ENCODE peak calls at places on chromosomes 2 and 18, in seven cellular contexts. T is right lobe of liver, O is neuronal stem cell, I is suprapubic skin, X is pancreas, G is lung, L is tibial artery. C is an unnamed sample. For H3K4me1, the result is how much of the 10 kb centered on the place peaks cover.

GRCh38 chr2:124241-124880 is 78.1 kb upstream of the FAM110C start:
- DNase-seq in T (no peak), O (no peak), I (no peak), X (no peak), G (no peak), L (no peak), C (no peak)

GRCh38 chr2:241741016-241741415 is 6.6 kb downstream of the D2HGDH start:
- DNase-seq in T (no peak), O (no peak), I (peak), X (no peak), G (no peak), L (no peak), C (no peak)

GRCh38 chr2:204315236-204315662 is 230.0 kb upstream of the PARD3B start:
- DNase-seq in T (peak), O (no peak), I (no peak), X (no peak), G (no peak), L (no peak), C (peak)

GRCh38 chr2:96962567-96963203 is 23.7 kb downstream of the FAM178B start:
- DNase-seq in T (peak), O (no peak), I (no peak), X (no peak), G (no peak), L (no peak), C (no peak)

GRCh38 chr2:797993-798392 is 120.8 kb upstream of the TMEM18 start:
- DNase-seq in T (no peak), O (no peak), I (peak), X (no peak), G (no peak), L (no peak), C (no peak)

GRCh38 chr2:95296036-95296435 is 1.1 kb upstream of the KCNIP3 start:
- DNase-seq in T (no peak), O (no peak), I (no peak), X (no peak), G (no peak), L (no peak), C (peak)

GRCh38 chr2:210007895-210008294 is 5.5 kb downstream of the RPE start:
- DNase-seq in T (no peak), O (no peak), I (no peak), X (no peak), G (no peak), L (peak), C (no peak)

GRCh38 chr2:105858868-105859693 is 114.4 kb downstream of the NCK2 start:
- DNase-seq in T (no peak), O (no peak), I (no peak), X (no peak), G (no peak), L (no peak), C (no peak)

GRCh38 chr2:149597050-149598013 is 9.8 kb upstream of the MMADHC start:
- DNase-seq in T (no peak), O (peak), I (no peak), X (no peak), G (peak), L (peak), C (peak)

GRCh38 chr18:7256959-7257742 is 26.3 kb downstream of the LRRC30 start:
- DNase-seq in T (no peak), O (no peak), I (no peak), X (no peak), G (no peak), L (no peak), C (no peak)

GRCh38 chr2:75311993-75312392 is 112.7 kb upstream of the TACR1 start:
- DNase-seq in T (no peak), O (no peak), I (no peak), X (no peak), G (no peak), L (no peak), C (no peak)

GRCh38 chr18:49898421-49898820 is 85.1 kb upstream of the ACAA2 start:
- DNase-seq in T (no peak), O (peak), I (no peak), X (no peak), G (peak), L (peak), C (peak)

GRCh38 chr2:127658641-127659407 is 12.9 kb downstream of the GPR17 start:
- DNase-seq in T (peak), O (no peak), I (no peak), X (no peak), G (no peak), L (no peak), C (no peak)

GRCh38 chr2:158457826-158458616 is 1.3 kb downstream of the PKP4 start:
- DNase-seq in T (peak), O (peak), I (peak), X (peak), G (peak), L (peak), C (peak)

GRCh38 chr2:158006961-158007664 is 94.6 kb upstream of the UPP2 start:
- DNase-seq in T (no peak), O (no peak), I (no peak), X (no peak), G (peak), L (no peak), C (peak)

GRCh38 chr2:63057249-63058148 is 6.9 kb downstream of the OTX1 start:
- DNase-seq in T (no peak), O (peak), I (no peak), X (no peak), G (no peak), L (no peak), C (no peak)

GRCh38 chr2:63059434-63060078 is 8.9 kb downstream of the OTX1 start:
- DNase-seq in T (no peak), O (no peak), I (no peak), X (peak), G (no peak), L (no peak), C (no peak)

GRCh38 chr2:63058149-63058741 is 7.6 kb downstream of the OTX1 start:
- DNase-seq in T (no peak), O (peak), I (no peak), X (no peak), G (no peak), L (no peak), C (no peak)

GRCh38 chr2:63060079-63060482 is 9.5 kb downstream of the OTX1 start:
- DNase-seq in T (no peak), O (no peak), I (no peak), X (no peak), G (no peak), L (no peak), C (no peak)

DNA sequence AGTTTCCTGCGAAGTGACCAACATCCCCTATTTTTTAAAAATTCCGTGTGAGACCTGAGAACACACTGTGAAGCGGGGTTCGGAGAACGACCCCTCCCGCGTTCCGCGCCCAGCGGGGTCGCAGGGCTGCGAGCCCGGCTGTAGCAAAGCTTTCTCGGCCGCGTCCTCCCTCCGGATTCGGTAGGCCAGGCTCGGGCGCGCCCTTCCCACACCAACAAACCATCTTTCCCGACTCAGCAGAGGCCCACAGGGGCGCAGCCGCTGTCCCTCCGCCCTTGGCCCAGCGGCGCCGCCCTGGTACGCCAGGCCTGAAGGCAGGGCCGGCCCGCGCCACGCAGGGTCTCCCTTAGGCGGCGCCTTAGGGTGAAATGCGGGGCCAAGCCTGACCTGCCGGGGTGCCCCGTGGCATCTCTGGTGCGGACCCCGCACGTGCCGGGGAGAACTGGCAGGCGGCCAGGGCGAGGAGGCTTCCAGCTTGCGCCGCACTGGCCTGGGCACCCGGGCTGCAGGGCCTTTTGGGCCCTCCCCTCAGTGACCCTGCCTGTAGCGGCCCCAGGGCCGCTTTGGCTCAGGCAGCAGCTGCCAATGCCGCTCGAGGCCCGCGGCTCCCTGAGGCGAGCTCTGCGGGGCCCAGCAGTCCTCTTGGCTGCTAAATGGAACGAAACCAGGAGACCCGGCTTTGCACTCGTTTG is 8.3 kb downstream of the OTX1 start:
- DNase-seq in T (no peak), O (peak), I (no peak), X (peak), G (no peak), L (no peak), C (no peak)
- H3K4me1 ChIP-seq in T (under half), O (under half), I (half or more), X (under half), G (under half), L (under half), C (under half)

GRCh38 chr2:15142069-15142689 is 419.0 kb downstream of the NBAS start:
- DNase-seq in T (no peak), O (no peak), I (no peak), X (no peak), G (no peak), L (no peak), C (no peak)
- H3K4me3 ChIP-seq in T (no peak), O (no peak), I (no peak), X (no peak), G (no peak), L (no peak), C (no peak)

DNA sequence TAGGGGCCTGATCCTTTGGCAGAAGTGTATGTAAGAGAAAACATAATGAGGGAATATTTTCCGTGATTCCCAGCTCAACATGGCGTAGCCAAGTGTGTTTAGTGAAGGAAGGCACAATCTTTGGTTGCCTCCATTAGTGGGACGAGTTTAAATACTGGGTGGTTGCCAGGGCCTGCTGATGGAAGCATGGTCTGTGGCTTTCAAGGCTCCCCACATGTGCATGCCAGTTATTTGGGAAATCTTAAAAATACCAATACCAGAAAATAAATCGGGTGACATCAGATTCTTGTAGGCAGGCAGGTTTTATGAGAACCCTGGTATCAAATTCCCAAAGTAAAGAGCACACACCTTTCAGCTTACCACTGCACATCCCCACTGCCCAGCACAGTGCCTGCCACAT is 7.1 kb downstream of the MYL12A start:
- DNase-seq in T (no peak), O (no peak), I (no peak), X (no peak), G (no peak), L (no peak), C (no peak)
- H3K4me1 ChIP-seq in T (half or more), O (under half), I (under half), X (under half), G (under half), L (half or more), C (under half)

GRCh38 chr2:25822190-25823117 is 55.8 kb downstream of the ASXL2 start:
- DNase-seq in T (peak), O (no peak), I (no peak), X (peak), G (peak), L (no peak), C (peak)
- H3K4me3 ChIP-seq in T (peak), O (no peak), I (peak), X (peak), G (no peak), L (no peak), C (no peak)

GRCh38 chr2:39392672-39393071 is 44.4 kb downstream of the MAP4K3 start:
- DNase-seq in T (no peak), O (no peak), I (no peak), X (no peak), G (no peak), L (no peak), C (no peak)
- H3K4me1 ChIP-seq in T (under half), O (under half), I (under half), X (under half), G (under half), L (half or more), C (under half)

GRCh38 chr2:172957734-172958133 is 117.9 kb upstream of the MAP3K20 start:
- DNase-seq in T (no peak), O (no peak), I (no peak), X (no peak), G (no peak), L (no peak), C (no peak)
- H3K4me3 ChIP-seq in T (no peak), O (no peak), I (no peak), X (no peak), G (no peak), L (no peak), C (no peak)